ENCODE peak calls at places on chromosome 22, in six cellular contexts. A is neural progenitor cell, O is HCT116, R is OCI-LY7, X is GM23248, Q is GM23338. K is an unnamed sample.

GRCh38 chr22:20799449-20799848 is 25.5 kb downstream of the SERPIND1 start:
- DNase-seq in A (no peak), O (no peak), R (no peak), X (no peak), Q (no peak), K (no peak)

GRCh38 chr22:46801331-46801811 is 38.9 kb downstream of the TBC1D22A start:
- DNase-seq in A (no peak), O (no peak), R (no peak), X (no peak), Q (no peak), K (no peak)

GRCh38 chr22:47463220-47463619 is 700.8 kb downstream of the TBC1D22A start:
- DNase-seq in A (no peak), O (no peak), R (no peak), X (no peak), Q (no peak), K (no peak)

GRCh38 chr22:40397436-40397835 is 27.0 kb downstream of the SGSM3 start:
- DNase-seq in A (no peak), O (no peak), R (no peak), X (no peak), Q (peak), K (no peak)

GRCh38 chr22:26674211-26675190 is 17.1 kb downstream of the MIAT start:
- DNase-seq in A (no peak), O (no peak), R (peak), X (no peak), Q (no peak), K (no peak)

GRCh38 chr22:31652911-31653684 is 8.9 kb downstream of the PISD start:
- DNase-seq in A (no peak), O (no peak), R (no peak), X (no peak), Q (no peak), K (no peak)

GRCh38 chr22:44462246-44463015 is 35.6 kb downstream of the RTL6 start:
- DNase-seq in A (no peak), O (no peak), R (no peak), X (no peak), Q (no peak), K (no peak)

GRCh38 chr22:17931400-17931825 is 92.9 kb downstream of the MICAL3 start:
- DNase-seq in A (no peak), O (no peak), R (no peak), X (peak), Q (no peak), K (no peak)

DNA sequence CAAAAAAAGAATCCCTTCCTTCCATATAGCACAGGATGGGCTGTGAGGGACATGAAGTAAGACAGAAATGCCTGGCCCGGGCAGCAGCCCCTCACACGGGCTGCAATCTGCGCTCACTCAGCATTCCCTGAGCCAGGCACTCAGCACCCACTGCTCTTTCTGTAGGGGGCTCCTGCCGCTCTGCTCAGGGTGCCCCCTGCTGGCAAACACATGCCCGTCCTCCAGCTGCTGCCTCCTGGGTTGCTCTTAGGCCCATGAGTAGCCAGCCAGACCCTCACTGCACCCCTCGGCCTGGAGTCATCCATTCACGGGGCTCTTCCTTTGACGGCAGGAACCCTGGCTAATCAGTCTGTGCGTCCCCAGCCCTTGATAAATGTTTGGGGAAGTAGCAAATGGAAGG is 6.9 kb downstream of the MCAT start:
- DNase-seq in A (peak), O (no peak), R (peak), X (peak), Q (peak), K (no peak)
- TF ChIP-seq EZH2phosphoT487 in A (no peak), O (no peak), R (no peak), X (no peak), Q (no peak), K (no peak)

DNA sequence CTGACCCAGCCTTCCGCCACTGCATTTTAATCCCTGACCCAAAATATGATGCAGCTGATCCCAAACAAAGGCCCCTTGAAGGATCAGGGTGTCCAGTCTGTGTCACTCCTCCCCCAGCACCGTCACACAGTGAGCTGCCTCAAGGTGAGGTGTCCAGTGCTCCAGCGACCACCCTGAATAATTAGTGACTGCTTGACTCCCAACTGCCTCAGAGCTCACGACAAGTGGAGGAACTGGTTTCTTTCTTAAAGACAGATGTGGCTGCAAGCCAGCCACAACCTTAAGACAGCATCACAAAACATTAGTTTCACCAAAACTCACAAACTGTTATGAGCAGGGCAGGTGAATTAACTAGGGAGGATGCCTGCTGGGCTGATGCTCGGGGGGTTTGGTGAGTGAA is 74.7 kb downstream of the PIWIL3 start:
- DNase-seq in A (no peak), O (no peak), R (no peak), X (no peak), Q (no peak), K (no peak)
- H3K27ac ChIP-seq in A (no peak), O (no peak), R (no peak), X (no peak), Q (no peak), K (no peak)

GRCh38 chr22:25493794-25494193 is 70.7 kb upstream of the GRK3 start:
- DNase-seq in A (no peak), O (no peak), R (no peak), X (no peak), Q (no peak), K (no peak)

GRCh38 chr22:25492162-25492561 is 72.3 kb upstream of the GRK3 start:
- DNase-seq in A (no peak), O (no peak), R (no peak), X (no peak), Q (no peak), K (no peak)

GRCh38 chr22:25494774-25495173 is 69.7 kb upstream of the GRK3 start:
- DNase-seq in A (peak), O (no peak), R (no peak), X (no peak), Q (peak), K (peak)

GRCh38 chr22:25495286-25495685 is 69.2 kb upstream of the GRK3 start:
- DNase-seq in A (no peak), O (no peak), R (no peak), X (no peak), Q (no peak), K (no peak)

DNA sequence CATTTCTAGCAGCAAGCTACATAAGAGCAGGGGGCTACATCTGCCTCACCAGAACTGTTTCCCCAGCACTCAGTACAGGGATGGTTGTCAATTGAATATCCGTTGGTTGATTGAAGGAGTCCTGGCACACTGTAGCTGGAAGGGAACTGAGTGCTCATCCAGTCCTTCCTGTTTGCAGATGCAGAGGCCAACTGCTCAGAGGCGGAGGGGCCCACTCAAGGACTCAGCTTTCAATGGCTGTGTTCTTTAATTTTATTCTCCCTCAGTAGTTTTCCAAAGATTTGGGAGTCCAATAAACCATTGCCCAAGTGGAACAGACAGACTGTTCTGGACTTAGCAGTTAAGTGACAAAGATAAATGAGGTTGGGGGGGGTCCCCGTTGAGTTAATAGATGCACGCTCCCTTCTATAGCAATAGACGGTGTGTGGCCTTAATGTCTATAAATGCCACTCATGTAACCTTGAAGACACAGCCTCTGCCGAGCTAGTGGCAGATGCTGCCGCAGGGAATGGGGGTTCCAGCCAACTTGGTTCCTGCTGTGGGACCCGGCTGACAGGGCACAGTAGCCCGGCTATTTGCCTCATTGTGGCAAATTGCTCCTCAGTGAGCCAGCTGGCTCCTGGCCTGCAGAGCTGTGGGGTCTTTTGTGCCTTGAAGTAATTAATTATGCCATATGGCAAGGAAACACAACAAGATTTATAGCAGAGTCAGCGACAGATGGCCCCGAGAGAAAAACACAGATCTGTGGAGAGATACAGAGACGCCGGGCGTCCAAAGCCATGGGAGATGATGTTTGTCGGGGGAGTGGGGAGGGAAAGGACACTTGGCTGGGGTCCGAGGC is 71.3 kb upstream of the GRK3 start:
- DNase-seq in A (no peak), O (no peak), R (no peak), X (no peak), Q (no peak), K (no peak)
- TF ChIP-seq EZH2phosphoT487 in A (no peak), O (no peak), R (no peak), X (no peak), Q (no peak), K (no peak)

DNA sequence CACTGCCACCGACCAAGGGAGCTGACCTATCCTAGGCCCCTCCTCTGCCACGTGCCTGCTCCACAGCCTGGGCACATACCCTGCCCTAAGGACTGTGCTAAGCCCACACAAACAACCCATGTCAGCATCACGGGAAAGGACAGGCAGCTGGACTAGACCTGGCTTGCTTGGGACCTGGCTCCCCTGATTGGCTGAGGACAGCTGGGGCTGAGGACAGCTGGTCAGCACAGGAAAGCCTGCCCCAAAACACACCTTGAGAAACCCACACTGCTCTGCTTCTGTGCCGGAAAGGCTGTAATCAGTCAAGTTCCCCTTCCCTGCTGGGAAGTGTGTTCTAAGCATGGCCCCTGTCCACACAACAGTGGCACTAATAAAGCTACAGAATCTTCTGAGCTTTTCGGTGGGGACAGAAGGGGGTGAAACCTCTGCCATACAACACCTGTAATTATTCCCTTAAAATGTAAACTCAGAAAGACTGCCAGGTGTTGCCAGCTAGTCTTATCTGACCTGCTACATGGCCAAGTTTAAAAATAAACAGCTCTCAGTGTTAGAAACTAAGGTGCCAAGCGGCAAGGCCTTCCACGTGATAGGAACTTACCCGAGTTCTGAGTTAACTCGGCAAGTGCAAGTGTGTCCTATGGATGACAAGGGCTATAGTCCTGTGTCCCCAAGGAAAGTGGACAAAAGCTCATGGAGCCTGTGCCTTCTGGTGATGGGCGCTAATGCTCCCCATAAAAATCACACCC is 35.7 kb upstream of the ARFGAP3 start:
- DNase-seq in A (no peak), O (no peak), R (no peak), X (no peak), Q (no peak), K (no peak)
- H3K27ac ChIP-seq in A (no peak), O (no peak), R (no peak), X (no peak), Q (no peak), K (no peak)

GRCh38 chr22:45547016-45547345 is 44.3 kb downstream of the FBLN1 start:
- DNase-seq in A (no peak), O (no peak), R (no peak), X (no peak), Q (no peak), K (no peak)
- TF ChIP-seq EZH2phosphoT487 in A (no peak), O (no peak), R (no peak), X (no peak), Q (no peak), K (no peak)

GRCh38 chr22:38448945-38449745 is 5.9 kb downstream of the KCNJ4 start:
- DNase-seq in A (no peak), O (no peak), R (no peak), X (no peak), Q (no peak), K (no peak)

GRCh38 chr22:38450234-38450797 is 4.7 kb downstream of the KCNJ4 start:
- DNase-seq in A (no peak), O (no peak), R (no peak), X (no peak), Q (no peak), K (no peak)

GRCh38 chr22:38451864-38452263 is 3.1 kb downstream of the KCNJ4 start:
- DNase-seq in A (no peak), O (no peak), R (no peak), X (no peak), Q (no peak), K (no peak)

GRCh38 chr22:38451404-38451803 is 3.6 kb downstream of the KCNJ4 start:
- DNase-seq in A (peak), O (no peak), R (no peak), X (no peak), Q (no peak), K (no peak)

GRCh38 chr22:38449776-38450175 is 5.2 kb downstream of the KCNJ4 start:
- DNase-seq in A (peak), O (no peak), R (no peak), X (peak), Q (no peak), K (no peak)
- H3K27ac ChIP-seq in A (no peak), O (no peak), R (no peak), X (no peak), Q (no peak), K (no peak)

GRCh38 chr22:48975886-48976285 is 851.8 kb downstream of the BRD1 start:
- DNase-seq in A (no peak), O (no peak), R (no peak), X (no peak), Q (no peak), K (no peak)
- TF ChIP-seq EZH2phosphoT487 in A (no peak), O (no peak), R (no peak), X (no peak), Q (no peak), K (no peak)